ENCODE peak calls at places on chromosomes 1 and 21, in ten cellular contexts. U, P, O, Z, I, B, V, D, F and E are unnamed samples.

GRCh38 chr1:56644064-56644940 is 812 bp upstream of the PRKAA2 start:
- DNase-seq in U (peak), P (no peak), O (no peak), Z (peak), I (no peak), B (no peak), V (no peak), D (no peak), F (peak), E (no peak)

GRCh38 chr1:56050911-56051310 is 528.5 kb downstream of the PLPP3 start:
- DNase-seq in U (no peak), P (no peak), O (no peak), Z (no peak), I (no peak), B (no peak), V (no peak), D (no peak), F (peak), E (no peak)

GRCh38 chr1:162206749-162207635 is 137.5 kb downstream of the NOS1AP start:
- DNase-seq in U (no peak), P (peak), O (no peak), Z (peak), I (no peak), B (peak), V (no peak), D (no peak), F (peak), E (no peak)

GRCh38 chr21:38984568-38984967 is 178.8 kb downstream of the ETS2 start:
- DNase-seq in U (no peak), P (no peak), O (no peak), Z (no peak), I (no peak), B (no peak), V (no peak), D (no peak), F (no peak), E (no peak)

GRCh38 chr1:14969006-14969405 is 184.5 kb upstream of the TMEM51 start:
- DNase-seq in U (no peak), P (no peak), O (no peak), Z (no peak), I (no peak), B (no peak), V (peak), D (no peak), F (peak), E (no peak)

GRCh38 chr1:229171934-229172333 is 99.0 kb upstream of the RAB4A start:
- DNase-seq in U (no peak), P (peak), O (peak), Z (peak), I (no peak), B (peak), V (no peak), D (no peak), F (no peak), E (no peak)

GRCh38 chr1:41902669-41903068 is 16.1 kb downstream of the HIVEP3 start:
- DNase-seq in U (no peak), P (no peak), O (no peak), Z (no peak), I (no peak), B (no peak), V (no peak), D (no peak), F (no peak), E (no peak)

GRCh38 chr1:182668633-182669032 is 15.8 kb downstream of the RGS8 start:
- DNase-seq in U (no peak), P (no peak), O (no peak), Z (no peak), I (no peak), B (no peak), V (no peak), D (no peak), F (peak), E (no peak)

GRCh38 chr1:3011631-3012510 is 9.4 kb upstream of the ACTRT2 start:
- DNase-seq in U (peak), P (no peak), O (peak), Z (no peak), I (no peak), B (no peak), V (no peak), D (no peak), F (no peak), E (no peak)

GRCh38 chr1:112901387-112901786 is 54.6 kb downstream of the SLC16A1 start:
- DNase-seq in U (no peak), P (no peak), O (no peak), Z (no peak), I (no peak), B (no peak), V (no peak), D (no peak), F (no peak), E (no peak)

GRCh38 chr1:221667504-221667903 is 74.4 kb downstream of the DUSP10 start:
- DNase-seq in U (no peak), P (no peak), O (no peak), Z (no peak), I (no peak), B (no peak), V (no peak), D (no peak), F (peak), E (peak)

GRCh38 chr1:155250246-155250632 is 5.0 kb downstream of the ENTREP3 start:
- DNase-seq in U (no peak), P (no peak), O (no peak), Z (no peak), I (no peak), B (no peak), V (no peak), D (no peak), F (no peak), E (no peak)

GRCh38 chr1:54108156-54108555 is 44.6 kb downstream of the CDCP2 start:
- DNase-seq in U (no peak), P (no peak), O (no peak), Z (no peak), I (no peak), B (no peak), V (no peak), D (no peak), F (no peak), E (no peak)

GRCh38 chr1:93827128-93827527 is 51.9 kb downstream of the DNTTIP2 start:
- DNase-seq in U (no peak), P (no peak), O (no peak), Z (no peak), I (no peak), B (peak), V (no peak), D (no peak), F (no peak), E (no peak)

GRCh38 chr1:198811436-198811835 is 172.6 kb downstream of the PTPRC start:
- DNase-seq in U (no peak), P (no peak), O (no peak), Z (no peak), I (no peak), B (no peak), V (no peak), D (no peak), F (no peak), E (no peak)

GRCh38 chr1:909861-910310 is 13.8 kb upstream of the SAMD11 start:
- DNase-seq in U (no peak), P (no peak), O (peak), Z (no peak), I (no peak), B (no peak), V (no peak), D (no peak), F (no peak), E (no peak)

GRCh38 chr1:118786454-118787155 is 201.5 kb downstream of the TBX15 start:
- DNase-seq in U (no peak), P (no peak), O (no peak), Z (no peak), I (no peak), B (no peak), V (no peak), D (no peak), F (peak), E (no peak)